ENCODE peak calls at places on chromosomes 4 and X, in ten cellular contexts. Y is transverse colon, C is stomach, R is SK-N-SH, U is A549, I is suprapubic skin, L is ovary, D is GM12878, N is upper lobe of left lung, E is sigmoid colon. B is an unnamed sample.

GRCh38 chrX:29661290-29661689 is 554.1 kb upstream of the MAGEB2 start:
- DNase-seq in U (peak; percentile 9), C (no peak), D (no peak), R (no peak), I (no peak), N (no peak), Y (no peak), E (no peak), L (no peak), B (no peak)

GRCh38 chr4:164783966-164784365 is 30.0 kb downstream of the SMIM31 start:
- DNase-seq in D (no peak), R (no peak), U (no peak), Y (no peak), I (no peak), L (no peak), N (no peak), E (no peak), C (no peak), B (no peak)

GRCh38 chrX:15679246-15679645 is 14.6 kb upstream of the CLTRN start:
- DNase-seq in Y (no peak), U (no peak), L (no peak), D (no peak), R (no peak), C (no peak), I (no peak), E (no peak), N (no peak), B (no peak)

GRCh38 chrX:109856974-109857373 is 123.9 kb upstream of the ACSL4 start:
- DNase-seq in C (no peak), Y (no peak), L (no peak), D (no peak), I (no peak), E (no peak), R (peak; percentile 19), N (no peak), U (peak; percentile 18), B (peak; percentile 15)

GRCh38 chr4:94491322-94491721 is 39.6 kb downstream of the PDLIM5 start:
- DNase-seq in I (no peak), L (no peak), Y (no peak), D (no peak), E (no peak), C (no peak), R (no peak), N (no peak), U (no peak), B (no peak)

GRCh38 chr4:158814636-158815035 is 45.8 kb downstream of the FNIP2 start:
- DNase-seq in R (no peak), E (no peak), U (no peak), L (no peak), D (no peak), I (no peak), N (no peak), C (no peak), Y (no peak), B (no peak)

GRCh38 chrX:104419926-104420325 is 146.1 kb upstream of the IL1RAPL2 start:
- DNase-seq in Y (no peak), I (no peak), E (no peak), L (no peak), N (no peak), R (no peak), U (no peak), D (no peak), C (no peak), B (no peak)

GRCh38 chr4:42995343-42995944 is 102.9 kb downstream of the GRXCR1 start:
- DNase-seq in I (no peak), Y (no peak), D (no peak), E (no peak), U (peak; percentile 11), N (no peak), R (peak; percentile 57), C (no peak), L (no peak), B (no peak)

GRCh38 chr4:171186700-171187099 is 626.5 kb upstream of the GALNTL6 start:
- DNase-seq in U (no peak), D (no peak), C (no peak), E (no peak), I (no peak), N (no peak), L (no peak), Y (no peak), R (no peak), B (no peak)

GRCh38 chr4:84920591-84920990 is 45.9 kb downstream of the WDFY3 start:
- DNase-seq in D (no peak), U (no peak), E (no peak), C (no peak), N (no peak), I (no peak), L (no peak), Y (no peak), R (no peak), B (no peak)

GRCh38 chr4:160848901-160849735 is 1314.7 kb downstream of the FSTL5 start:
- DNase-seq in D (no peak), R (no peak), N (no peak), Y (no peak), I (no peak), E (no peak), C (no peak), U (peak; percentile 51), L (no peak), B (no peak)

GRCh38 chrX:110284159-110284558 is 33.7 kb downstream of the AMMECR1 start:
- DNase-seq in I (no peak), D (no peak), L (no peak), C (no peak), Y (no peak), R (no peak), E (no peak), U (peak; percentile 58), N (no peak), B (no peak)

GRCh38 chrX:39261446-39262147 is 460.3 kb downstream of the MID1IP1 start:
- DNase-seq in C (no peak), E (no peak), L (no peak), I (no peak), N (no peak), R (peak; percentile 25), U (peak; percentile 26), Y (no peak), D (no peak), B (peak; percentile 7)

DNA sequence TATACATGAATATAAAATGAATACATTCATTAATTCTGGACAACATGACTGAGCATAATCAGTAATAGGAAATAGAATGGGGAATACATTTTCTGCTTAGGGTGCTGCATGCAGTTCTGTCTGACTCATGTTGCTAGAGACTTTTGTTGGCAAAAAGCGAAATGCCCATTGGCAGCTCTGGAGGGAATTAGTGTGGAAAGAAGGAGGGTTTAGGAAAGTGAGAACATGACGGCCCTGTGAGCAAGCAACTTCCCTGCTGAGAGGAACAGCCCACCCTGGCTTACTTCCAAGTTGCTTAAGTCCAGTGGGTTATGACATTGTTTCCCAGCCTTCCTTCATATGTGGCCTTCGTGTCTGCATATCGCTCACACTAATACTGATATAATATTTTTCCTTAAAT is 13.8 kb downstream of the MAD2L1 start:
- DNase-seq in I (no peak), E (peak; percentile 73), Y (no peak), L (no peak), C (no peak), D (no peak), R (no peak), U (peak; percentile 17), N (no peak), B (peak; percentile 9)
- TF ChIP-seq EP300 in I (no peak), E (no peak), Y (no peak), L (no peak), C (no peak), D (no peak), R (no peak), U (no peak), N (peak; percentile 14), B (peak; percentile 40)

DNA sequence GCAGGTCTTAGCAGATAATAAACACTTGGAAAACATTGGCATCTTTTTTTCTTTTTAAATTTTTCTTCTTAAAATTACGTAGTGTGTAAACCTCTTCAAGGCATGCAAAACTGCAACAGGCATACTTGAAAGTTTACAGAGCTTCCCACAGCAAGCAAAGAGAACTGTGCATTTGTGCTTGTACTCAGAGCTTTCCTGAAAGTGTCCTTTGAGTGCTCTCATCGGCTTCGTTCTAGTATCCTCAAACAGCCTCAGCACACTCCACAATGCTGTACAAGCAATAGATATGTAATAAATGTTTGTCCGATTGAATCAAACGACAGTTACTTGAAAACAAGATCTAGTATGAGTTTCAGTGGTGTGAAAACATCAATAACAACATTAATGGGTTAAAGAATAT is 227.5 kb downstream of the PAPSS1 start:
- DNase-seq in U (no peak), Y (no peak), I (no peak), D (no peak), N (no peak), C (no peak), R (no peak), L (no peak), E (no peak), B (no peak)
- H3K27ac ChIP-seq in U (no peak overlapping the region), Y (no peak overlapping the region), I (no peak overlapping the region), D (no peak overlapping the region), N (no peak overlapping the region), C (no peak overlapping the region), R (no peak overlapping the region), L (no peak overlapping the region), E (no peak overlapping the region), B (no peak overlapping the region)

DNA sequence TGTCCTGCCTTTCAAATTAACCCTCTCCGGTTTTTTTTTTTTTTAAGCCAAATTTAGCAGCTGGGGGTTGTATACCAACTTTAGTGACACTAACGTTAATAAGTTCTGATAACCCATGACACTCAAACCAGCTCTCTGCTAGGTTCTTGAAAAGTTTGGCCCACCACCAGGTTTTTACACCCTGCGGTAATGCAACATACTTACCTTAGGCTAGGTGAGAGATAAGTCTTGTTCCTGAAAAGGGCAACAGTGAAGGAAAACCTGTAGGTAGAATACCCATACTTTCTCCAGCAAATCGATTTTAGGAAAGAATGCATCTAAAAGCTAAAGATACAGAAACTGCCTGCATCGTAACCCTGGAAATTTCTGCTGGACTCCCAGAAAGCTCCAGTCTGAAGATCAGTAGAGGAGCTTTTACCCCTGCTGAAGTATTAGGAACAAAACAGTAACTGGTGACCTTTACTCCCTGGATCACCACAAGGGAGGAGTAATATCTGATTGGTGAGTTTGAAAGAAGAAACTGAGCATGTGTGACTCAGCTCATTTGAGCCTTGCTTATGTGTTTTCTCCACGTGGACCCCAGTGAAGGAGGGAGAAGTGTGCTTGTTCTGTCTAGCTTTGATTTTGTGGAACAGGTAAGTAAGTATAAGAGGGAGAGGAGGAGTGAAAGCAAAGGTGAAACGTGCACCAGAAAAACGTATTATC is 34.4 kb upstream of the COX18 start:
- DNase-seq in Y (no peak), I (no peak), R (no peak), N (no peak), D (no peak), L (no peak), E (no peak), U (peak; percentile 60), C (no peak), B (no peak)
- H3K4me1 ChIP-seq in Y (no peaks in the 10 kb centered on the region), I (no peaks in the 10 kb centered on the region), R (no peaks in the 10 kb centered on the region), N (peaks cover 5% of the 10 kb centered on the region), D (no peaks in the 10 kb centered on the region), L (no peaks in the 10 kb centered on the region), E (no peaks in the 10 kb centered on the region), U (peaks cover 15% of the 10 kb centered on the region), C (no peaks in the 10 kb centered on the region), B (no peaks in the 10 kb centered on the region)

DNA sequence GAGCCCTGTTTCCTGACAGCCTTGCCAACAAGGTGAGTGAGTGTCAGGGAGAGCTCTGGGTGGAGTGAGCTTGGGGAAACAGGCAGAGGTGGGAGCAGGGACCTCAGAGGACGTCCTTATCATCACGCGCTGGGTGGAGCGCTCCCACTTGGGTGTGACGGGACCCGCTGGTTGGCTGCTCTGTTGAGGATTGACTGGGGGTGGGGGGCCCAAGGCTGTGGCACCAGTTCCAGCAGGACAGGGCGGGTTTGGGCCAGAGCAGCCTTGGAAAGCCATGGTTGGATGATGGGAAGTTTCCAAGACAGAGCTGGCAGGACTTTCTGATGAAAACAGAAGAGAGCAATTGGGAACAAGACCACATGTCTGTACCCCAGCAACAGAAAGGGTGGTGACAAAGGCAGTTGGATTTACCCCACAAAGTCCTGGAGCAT is 3.0 kb upstream of the PCGF3 start:
- DNase-seq in E (peak; percentile 50), D (no peak), L (no peak), C (peak; percentile 56), U (no peak), I (peak; percentile 75), Y (no peak), N (no peak), R (no peak), B (no peak)
- TF ChIP-seq EP300 in E (no peak), D (no peak), L (no peak), C (no peak), U (no peak), I (no peak), Y (no peak), N (no peak), R (no peak), B (no peak)

B was measured in tibial nerve.